ENCODE peak calls at places on chromosomes 5 and 9, in four cellular contexts. One of them, this sample, is unnamed.

GRCh38 chr9:98989036-98990000 is 45.6 kb downstream of the COL15A1 start:
- DNase-seq in A549: peak; percentile 86
- DNase-seq in HepG2: peak; percentile 18
- DNase-seq in K562: no peak
- DNase-seq in this sample: no peak

GRCh38 chr5:144598451-144599068 is 427.9 kb downstream of the KCTD16 start:
- DNase-seq in A549: no peak
- DNase-seq in HepG2: no peak
- DNase-seq in K562: no peak
- DNase-seq in this sample: no peak

GRCh38 chr9:136697821-136698526 is 10.7 kb upstream of the AGPAT2 start:
- DNase-seq in A549: no peak
- DNase-seq in HepG2: peak; percentile 78
- DNase-seq in K562: no peak
- DNase-seq in this sample: no peak

GRCh38 chr9:99055384-99055783 is 49.5 kb upstream of the TGFBR1 start:
- DNase-seq in A549: no peak
- DNase-seq in HepG2: peak; percentile 19
- DNase-seq in K562: no peak
- DNase-seq in this sample: no peak

GRCh38 chr9:111661802-111662491 is 542 bp downstream of the GNG10 start:
- DNase-seq in A549: peak; percentile 65
- DNase-seq in HepG2: no peak
- DNase-seq in K562: peak; percentile 57
- DNase-seq in this sample: peak; percentile 67

GRCh38 chr5:64869419-64869818 is 100.7 kb downstream of the CWC27 start:
- DNase-seq in A549: no peak
- DNase-seq in HepG2: no peak
- DNase-seq in K562: peak; percentile 15
- DNase-seq in this sample: no peak

GRCh38 chr5:78594946-78595921 is 53.3 kb downstream of the LHFPL2 start:
- DNase-seq in A549: peak; percentile 85
- DNase-seq in HepG2: peak; percentile 88
- DNase-seq in K562: peak; percentile 52
- DNase-seq in this sample: no peak

GRCh38 chr5:138460032-138460693 is 5.1 kb upstream of the EGR1 start:
- DNase-seq in A549: no peak
- DNase-seq in HepG2: no peak
- DNase-seq in K562: no peak
- DNase-seq in this sample: no peak

GRCh38 chr9:113573959-113574352 is 110.4 kb downstream of the RGS3 start:
- DNase-seq in A549: no peak
- DNase-seq in HepG2: no peak
- DNase-seq in K562: no peak
- DNase-seq in this sample: no peak

GRCh38 chr9:113577525-113578261 is 114.2 kb downstream of the RGS3 start:
- DNase-seq in A549: no peak
- DNase-seq in HepG2: no peak
- DNase-seq in K562: no peak
- DNase-seq in this sample: no peak

GRCh38 chr9:113572076-113572861 is 108.7 kb downstream of the RGS3 start:
- DNase-seq in A549: no peak
- DNase-seq in HepG2: no peak
- DNase-seq in K562: peak; percentile 53
- DNase-seq in this sample: no peak

GRCh38 chr9:113573303-113573958 is 109.9 kb downstream of the RGS3 start:
- DNase-seq in A549: no peak
- DNase-seq in HepG2: no peak
- DNase-seq in K562: no peak
- DNase-seq in this sample: no peak

DNA sequence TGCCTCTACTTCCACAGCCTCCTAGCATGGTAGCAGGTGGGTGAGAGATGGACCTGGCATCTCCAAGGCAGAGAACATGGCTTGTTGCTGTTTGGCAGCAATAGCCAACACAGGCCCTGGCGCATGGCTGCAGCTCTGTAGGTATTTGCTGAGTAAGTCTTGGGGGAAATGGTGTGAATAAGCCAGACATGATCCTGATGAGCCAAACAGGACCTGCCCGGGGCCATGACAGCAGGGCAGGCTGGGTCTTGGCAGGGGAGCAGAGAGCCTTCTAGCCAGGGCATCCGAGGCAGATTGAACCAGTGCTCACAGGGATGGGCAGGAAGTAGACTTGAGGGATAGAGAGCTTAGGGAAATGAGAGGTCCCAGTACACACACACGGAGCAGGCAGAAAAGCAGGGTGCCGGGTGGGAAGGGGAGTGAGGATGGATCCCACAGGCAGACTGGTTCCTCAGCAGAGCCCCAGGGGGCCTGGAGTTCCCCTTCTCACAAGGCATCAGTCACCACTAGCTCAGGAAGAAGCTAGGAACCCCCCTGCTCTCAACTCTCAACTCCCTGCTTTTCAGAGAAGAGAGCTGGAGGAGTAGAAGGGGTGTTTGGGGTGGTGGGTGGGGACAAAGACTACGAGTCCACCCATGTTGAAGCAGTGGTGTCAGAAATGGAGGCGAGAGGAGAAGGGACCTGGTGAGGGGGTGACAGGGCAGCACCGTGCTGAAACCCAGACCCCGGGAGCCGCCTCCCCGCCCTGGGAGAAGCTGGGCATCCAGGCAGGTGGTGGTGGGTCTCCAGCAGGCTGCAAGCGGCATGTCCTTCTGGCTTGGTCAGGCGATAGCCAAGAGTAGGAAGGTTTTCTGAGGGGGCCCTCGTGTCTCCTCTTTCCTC is 111.1 kb downstream of the RGS3 start:
- DNase-seq in A549: no peak
- DNase-seq in HepG2: no peak
- DNase-seq in K562: no peak
- DNase-seq in this sample: no peak
- TF ChIP-seq RAD21 in A549: no peak
- TF ChIP-seq RAD21 in HepG2: no peak
- TF ChIP-seq RAD21 in K562: no peak
- TF ChIP-seq RAD21 in this sample: no peak

DNA sequence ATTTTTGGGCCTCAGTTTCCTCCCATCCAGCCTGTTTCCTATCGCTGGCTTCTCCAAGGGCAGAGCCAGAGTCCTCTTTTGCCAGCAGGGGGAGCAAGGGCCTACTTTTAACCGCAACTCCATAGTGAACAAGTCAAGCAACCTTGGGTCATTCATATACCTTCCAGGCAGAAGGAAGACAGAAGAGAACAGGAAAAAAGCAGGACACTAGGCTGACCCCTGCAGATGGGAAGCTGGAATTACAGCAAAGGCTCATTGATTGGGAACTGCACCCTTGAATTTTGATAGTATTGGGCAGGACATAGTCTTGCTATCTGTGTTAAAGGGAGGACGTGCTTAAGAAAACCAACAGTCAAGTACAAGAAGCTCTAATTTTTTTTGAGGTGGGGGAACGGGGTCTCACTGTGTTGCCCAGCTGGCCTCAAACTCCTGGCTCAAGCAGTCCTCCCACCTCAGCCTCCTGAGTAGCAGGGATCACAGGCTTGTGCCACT is 30.1 kb downstream of the QRFP start:
- DNase-seq in A549: peak; percentile 79
- DNase-seq in HepG2: peak; percentile 89
- DNase-seq in K562: peak; percentile 97
- DNase-seq in this sample: peak; percentile 85
- TF ChIP-seq PHF8 in A549: no peak
- TF ChIP-seq PHF8 in HepG2: no peak
- TF ChIP-seq PHF8 in K562: no peak
- TF ChIP-seq PHF8 in this sample: no peak

GRCh38 chr9:89667730-89668129 is 62.9 kb downstream of the GADD45G start:
- DNase-seq in A549: no peak
- DNase-seq in HepG2: no peak
- DNase-seq in K562: no peak
- DNase-seq in this sample: no peak
- TF ChIP-seq RAD21 in A549: no peak
- TF ChIP-seq RAD21 in HepG2: no peak
- TF ChIP-seq RAD21 in K562: no peak
- TF ChIP-seq RAD21 in this sample: no peak

DNA sequence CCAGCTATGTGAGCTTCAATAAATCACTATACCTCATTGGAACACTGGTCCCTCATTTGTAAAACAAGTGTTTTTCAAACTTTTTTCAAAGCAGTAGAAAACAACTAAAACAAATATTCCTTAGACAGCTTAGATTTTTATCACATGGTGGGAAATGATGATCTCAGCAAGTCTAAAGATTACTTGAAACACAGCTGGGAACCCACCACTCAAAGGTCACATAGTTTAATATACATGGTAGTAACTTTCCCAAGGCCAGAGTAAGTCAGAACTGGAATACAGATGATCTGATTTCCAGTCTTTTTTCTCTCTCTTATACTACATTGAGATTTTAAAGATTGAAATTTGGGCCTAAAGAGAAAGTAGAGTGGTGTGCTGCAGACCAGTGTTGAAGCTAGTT is 867 bp upstream of the C6 start:
- DNase-seq in A549: no peak
- DNase-seq in HepG2: peak; percentile 4
- DNase-seq in K562: no peak
- DNase-seq in this sample: no peak
- TF ChIP-seq PHF8 in A549: no peak
- TF ChIP-seq PHF8 in HepG2: no peak
- TF ChIP-seq PHF8 in K562: no peak
- TF ChIP-seq PHF8 in this sample: no peak

GRCh38 chr5:102664946-102665345 is 90.2 kb upstream of the PAM start:
- DNase-seq in A549: no peak
- DNase-seq in HepG2: no peak
- DNase-seq in K562: no peak
- DNase-seq in this sample: no peak
- TF ChIP-seq RAD21 in A549: no peak
- TF ChIP-seq RAD21 in HepG2: no peak
- TF ChIP-seq RAD21 in K562: no peak
- TF ChIP-seq RAD21 in this sample: no peak

DNA sequence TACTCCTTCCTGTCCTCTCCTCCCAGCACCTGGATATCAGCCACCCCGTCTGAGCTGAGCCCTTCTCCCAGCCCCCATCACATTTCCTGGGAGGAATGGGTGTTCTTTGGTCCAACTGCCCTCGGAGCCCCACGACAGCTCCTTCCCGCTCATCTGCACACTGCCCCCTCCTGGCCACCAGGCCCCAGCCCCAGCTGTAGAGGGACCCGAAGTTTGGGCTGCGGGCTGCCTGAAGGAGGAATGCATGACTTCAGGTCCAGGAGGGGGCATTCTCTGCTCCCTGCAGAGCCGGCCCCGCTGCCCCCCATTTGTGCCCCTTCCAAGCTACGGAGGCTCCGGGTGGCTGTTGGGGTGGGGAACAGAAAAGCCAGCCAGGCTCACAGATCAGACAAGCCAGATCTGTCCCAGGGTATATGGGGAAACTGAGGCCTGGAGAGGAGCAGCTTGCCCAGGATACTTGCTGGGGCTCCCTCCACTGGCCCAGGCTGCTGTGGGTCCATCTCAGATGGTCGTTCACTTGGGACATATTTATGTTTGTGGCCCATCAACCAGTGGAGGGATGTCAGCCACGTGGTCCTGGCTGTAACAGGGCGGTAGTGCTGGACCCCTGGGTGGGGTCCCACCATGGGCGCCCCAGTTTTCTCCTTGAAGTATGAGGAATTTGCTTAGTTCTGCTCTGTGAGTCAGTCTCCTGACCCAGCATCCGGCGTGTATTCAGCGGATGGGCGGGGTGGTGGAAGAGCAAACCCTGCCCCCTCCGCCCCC is 33.1 kb downstream of the DAB2IP start:
- DNase-seq in A549: peak; percentile 60
- DNase-seq in HepG2: no peak
- DNase-seq in K562: peak; percentile 70
- DNase-seq in this sample: no peak
- TF ChIP-seq PHF8 in A549: no peak
- TF ChIP-seq PHF8 in HepG2: no peak
- TF ChIP-seq PHF8 in K562: no peak
- TF ChIP-seq PHF8 in this sample: no peak

DNA sequence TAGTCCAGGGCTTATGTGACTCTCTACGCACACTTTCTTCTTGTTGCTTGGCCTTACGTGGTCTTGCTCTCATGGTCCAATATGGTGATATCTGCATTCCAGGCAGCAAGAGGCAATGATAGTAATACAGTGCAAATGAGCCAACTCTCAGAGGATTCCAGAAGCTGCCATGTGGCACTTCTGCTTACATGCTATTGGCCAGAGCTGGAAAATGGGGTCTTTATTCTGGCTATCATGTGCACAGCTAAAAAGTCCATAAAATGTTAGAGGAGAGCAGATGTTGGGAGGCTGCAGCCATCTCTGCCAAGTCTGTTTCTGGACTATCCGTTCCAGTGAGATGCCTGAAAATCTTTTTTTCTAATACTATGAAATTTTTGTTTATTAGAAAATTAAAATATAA is 2.9 kb upstream of the SEPTIN8 start:
- DNase-seq in A549: no peak
- DNase-seq in HepG2: no peak
- DNase-seq in K562: no peak
- DNase-seq in this sample: no peak
- TF ChIP-seq RAD21 in A549: no peak
- TF ChIP-seq RAD21 in HepG2: no peak
- TF ChIP-seq RAD21 in K562: no peak
- TF ChIP-seq RAD21 in this sample: no peak

GRCh38 chr5:151192626-151193025 is 31.3 kb downstream of the CCDC69 start:
- DNase-seq in A549: no peak
- DNase-seq in HepG2: no peak
- DNase-seq in K562: no peak
- DNase-seq in this sample: no peak

GRCh38 chr5:151191661-151192060 is 32.2 kb downstream of the CCDC69 start:
- DNase-seq in A549: no peak
- DNase-seq in HepG2: no peak
- DNase-seq in K562: no peak
- DNase-seq in this sample: no peak

GRCh38 chr5:151196556-151197290 is 27.2 kb downstream of the CCDC69 start:
- DNase-seq in A549: no peak
- DNase-seq in HepG2: no peak
- DNase-seq in K562: no peak
- DNase-seq in this sample: no peak

GRCh38 chr5:151198861-151199260 is 25.0 kb downstream of the CCDC69 start:
- DNase-seq in A549: no peak
- DNase-seq in HepG2: no peak
- DNase-seq in K562: no peak
- DNase-seq in this sample: no peak

GRCh38 chr5:151195622-151196021 is 28.3 kb downstream of the CCDC69 start:
- DNase-seq in A549: no peak
- DNase-seq in HepG2: no peak
- DNase-seq in K562: no peak
- DNase-seq in this sample: no peak
- TF ChIP-seq PHF8 in A549: no peak
- TF ChIP-seq PHF8 in HepG2: no peak
- TF ChIP-seq PHF8 in K562: no peak
- TF ChIP-seq PHF8 in this sample: no peak

GRCh38 chr5:172760933-172761332 is 10.1 kb downstream of the DUSP1 start:
- DNase-seq in A549: no peak
- DNase-seq in HepG2: no peak
- DNase-seq in K562: no peak
- DNase-seq in this sample: no peak

GRCh38 chr5:172765766-172766286 is 5.2 kb downstream of the DUSP1 start:
- DNase-seq in A549: no peak
- DNase-seq in HepG2: no peak
- DNase-seq in K562: no peak
- DNase-seq in this sample: no peak

GRCh38 chr5:172764861-172765765 is 5.9 kb downstream of the DUSP1 start:
- DNase-seq in A549: peak; percentile 98
- DNase-seq in HepG2: peak; percentile 99
- DNase-seq in K562: peak; percentile 94
- DNase-seq in this sample: peak; percentile 82

GRCh38 chr5:172762214-172763119 is 8.5 kb downstream of the DUSP1 start:
- DNase-seq in A549: no peak
- DNase-seq in HepG2: no peak
- DNase-seq in K562: no peak
- DNase-seq in this sample: no peak

GRCh38 chr5:172763120-172763464 is 7.9 kb downstream of the DUSP1 start:
- DNase-seq in A549: no peak
- DNase-seq in HepG2: no peak
- DNase-seq in K562: no peak
- DNase-seq in this sample: no peak
- TF ChIP-seq RAD21 in A549: no peak
- TF ChIP-seq RAD21 in HepG2: no peak
- TF ChIP-seq RAD21 in K562: no peak
- TF ChIP-seq RAD21 in this sample: no peak